ENCODE peak calls at places on chromosome 2, in five cellular contexts. U is HCT116, Z is stomach, V is transverse colon, O is PC-9. Q is an unnamed sample.
A peak's percentile ranks its signal among the peaks of the same experiment; 100 is the strongest.

GRCh38 chr2:71605781-71606241 is 152.4 kb downstream of the DYSF start:
- DNase-seq in V (no peak), Z (peak; percentile 5), U (no peak), O (no peak), Q (peak; percentile 24)

GRCh38 chr2:161208527-161209139 is 48.4 kb downstream of the TANK start:
- DNase-seq in U (peak; percentile 41), O (no peak), Z (no peak), V (no peak), Q (no peak)

GRCh38 chr2:156727867-156728266 is 291.7 kb downstream of the GPD2 start:
- DNase-seq in U (no peak), O (no peak), V (no peak), Z (no peak), Q (no peak)

GRCh38 chr2:12818416-12819097 is 101.8 kb downstream of the TRIB2 start:
- DNase-seq in O (no peak), Z (no peak), U (no peak), V (no peak), Q (no peak)

GRCh38 chr2:200367155-200367554 is 60.7 kb downstream of the SPATS2L start:
- DNase-seq in Z (no peak), U (no peak), O (no peak), V (no peak), Q (no peak)

GRCh38 chr2:62894966-62895631 is 155.5 kb upstream of the OTX1 start:
- DNase-seq in Z (no peak), U (no peak), V (no peak), O (no peak), Q (no peak)

GRCh38 chr2:173017657-173018420 is 57.8 kb upstream of the MAP3K20 start:
- DNase-seq in U (no peak), O (no peak), V (no peak), Z (no peak), Q (no peak)

GRCh38 chr2:219987830-219988229 is 360.4 kb downstream of the SLC4A3 start:
- DNase-seq in O (no peak), Z (no peak), U (no peak), V (no peak), Q (no peak)

GRCh38 chr2:187369471-187369870 is 78.6 kb downstream of the CALCRL start:
- DNase-seq in Z (no peak), U (no peak), V (no peak), O (no peak), Q (no peak)

GRCh38 chr2:48120759-48121242 is 214.5 kb upstream of the FBXO11 start:
- DNase-seq in V (no peak), Z (no peak), U (no peak), O (no peak), Q (no peak)

GRCh38 chr2:8677646-8678592 is 3.9 kb upstream of the ID2 start:
- DNase-seq in U (peak; percentile 34), O (no peak), V (peak; percentile 57), Z (peak; percentile 43), Q (peak; percentile 60)

GRCh38 chr2:219836647-219837177 is 209.3 kb downstream of the SLC4A3 start:
- DNase-seq in V (no peak), U (no peak), O (peak; percentile 3), Z (no peak), Q (peak; percentile 28)

GRCh38 chr2:75311993-75312392 is 112.7 kb upstream of the TACR1 start:
- DNase-seq in O (no peak), V (peak; percentile 22), Z (no peak), U (peak; percentile 3), Q (no peak)

GRCh38 chr2:188412190-188412589 is 120.5 kb downstream of the GULP1 start:
- DNase-seq in O (no peak), Z (no peak), U (no peak), V (no peak), Q (no peak)

GRCh38 chr2:185291035-185291647 is 447.5 kb upstream of the FSIP2 start:
- DNase-seq in Z (peak; percentile 71), U (peak; percentile 40), O (no peak), V (peak; percentile 54), Q (peak; percentile 80)

GRCh38 chr2:170276926-170277571 is 99.1 kb downstream of the MYO3B start:
- DNase-seq in Z (no peak), O (no peak), V (no peak), U (no peak), Q (no peak)

GRCh38 chr2:117770696-117771095 is 43.8 kb upstream of the DDX18 start:
- DNase-seq in O (no peak), Z (no peak), U (no peak), V (no peak), Q (no peak)

GRCh38 chr2:62654423-62654791 is 51.1 kb upstream of the EHBP1 start:
- DNase-seq in V (no peak), U (no peak), Z (no peak), O (peak; percentile 69), Q (no peak)

GRCh38 chr2:182259629-182260150 is 167.1 kb downstream of the PDE1A start:
- DNase-seq in O (no peak), U (no peak), V (no peak), Z (no peak), Q (no peak)

GRCh38 chr2:55885129-55885943 is 38.2 kb downstream of the EFEMP1 start:
- DNase-seq in U (peak; percentile 24), Z (no peak), V (no peak), O (peak; percentile 26), Q (no peak)

GRCh38 chr2:76391663-76392062 is 680.9 kb upstream of the GCFC2 start:
- DNase-seq in V (no peak), O (no peak), Z (peak; percentile 26), U (no peak), Q (no peak)

GRCh38 chr2:25273985-25274550 is 67.7 kb downstream of the DNMT3A start:
- DNase-seq in V (no peak), Z (no peak), U (no peak), O (no peak), Q (no peak)

GRCh38 chr2:74696758-74697327 is 42.8 kb downstream of the SEMA4F start:
- DNase-seq in U (no peak), O (no peak), V (no peak), Z (no peak), Q (no peak)

GRCh38 chr2:24111407-24111861 is 11.7 kb downstream of the PFN4 start:
- DNase-seq in O (peak; percentile 49), U (no peak), V (no peak), Z (no peak), Q (no peak)

GRCh38 chr2:105873281-105873680 is 128.6 kb downstream of the NCK2 start:
- DNase-seq in U (no peak), O (no peak), Z (no peak), V (no peak), Q (peak; percentile 12)

GRCh38 chr2:11938196-11938595 is 191.8 kb downstream of the LPIN1 start:
- DNase-seq in O (no peak), U (no peak), Z (peak; percentile 47), V (peak; percentile 41), Q (peak; percentile 40)

GRCh38 chr2:240399419-240400318 is 35.8 kb upstream of the GPC1 start:
- DNase-seq in Z (peak; percentile 10), V (no peak), O (no peak), U (no peak), Q (peak; percentile 5)

GRCh38 chr2:240999001-240999791 is 778 bp downstream of the SNED1 start:
- DNase-seq in O (no peak), U (no peak), V (peak; percentile 28), Z (peak; percentile 45), Q (peak; percentile 30)

GRCh38 chr2:230347659-230348305 is 20.8 kb downstream of the SP140L start:
- DNase-seq in O (no peak), V (no peak), U (no peak), Z (no peak), Q (no peak)

GRCh38 chr2:236773206-236773605 is 203.6 kb downstream of the ACKR3 start:
- DNase-seq in U (no peak), V (no peak), Z (no peak), O (no peak), Q (no peak)

DNA sequence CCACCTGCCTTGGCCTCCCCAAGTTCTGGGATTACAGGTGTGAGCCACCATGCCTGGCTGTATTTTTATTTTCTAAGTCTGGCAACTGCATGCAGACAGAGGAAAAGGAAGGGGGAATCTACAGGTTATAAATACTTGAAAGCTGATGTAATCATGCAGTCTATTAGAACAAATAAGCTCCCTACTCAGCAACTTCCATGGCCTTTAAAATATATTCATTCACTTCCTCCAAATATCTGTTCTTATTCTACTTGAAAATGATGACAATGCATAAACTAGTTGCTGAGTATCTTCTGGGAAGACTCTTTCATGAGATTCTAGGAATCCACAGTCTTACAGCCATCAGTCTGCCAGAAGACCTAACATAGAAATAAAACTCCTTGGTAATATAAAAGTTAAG is 66.9 kb upstream of the NCKAP5 start:
- DNase-seq in U (no peak), Z (no peak), O (no peak), V (no peak), Q (no peak)
- H3K4me1 ChIP-seq in U (no peaks in the 10 kb centered on the region), Z (no peaks in the 10 kb centered on the region), O (no peaks in the 10 kb centered on the region), V (no peaks in the 10 kb centered on the region), Q (no peaks in the 10 kb centered on the region)

DNA sequence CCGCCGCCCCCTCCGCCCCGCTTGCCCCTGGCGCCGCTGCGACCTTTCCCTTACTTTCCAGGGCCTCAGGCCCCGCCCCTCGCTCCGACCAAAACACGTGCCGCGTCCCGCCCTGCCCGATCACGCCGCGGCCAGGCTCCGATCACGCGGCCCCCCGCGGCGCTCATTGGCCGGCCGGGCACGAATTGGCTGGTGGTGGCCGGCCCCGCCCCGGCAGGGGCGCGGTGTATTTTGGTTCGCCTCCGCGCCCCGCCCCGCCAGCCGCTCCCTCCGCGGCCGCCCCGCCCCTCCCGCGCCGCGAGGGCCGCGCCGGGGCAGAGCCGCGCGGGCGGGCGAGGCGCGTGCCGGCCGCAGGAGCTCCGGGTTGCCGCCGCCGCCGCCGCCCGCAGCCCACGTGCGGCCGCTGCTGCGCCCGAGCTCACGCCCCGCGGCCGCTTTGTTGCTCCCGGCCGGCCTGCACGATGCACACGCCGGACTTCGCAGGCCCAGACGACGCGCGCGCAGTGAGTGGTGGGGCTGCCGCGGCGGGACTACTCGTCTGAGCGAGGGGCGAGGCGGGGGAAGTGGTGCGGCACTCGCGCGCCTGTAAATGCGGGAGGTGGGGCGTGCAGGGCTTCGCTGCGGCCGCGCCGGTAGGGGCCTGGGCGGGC is at the start of gene KLF11:
- DNase-seq in O (peak; percentile 84), Z (peak; percentile 95), U (peak; percentile 57), V (peak; percentile 94), Q (peak; percentile 92)
- H3K4me1 ChIP-seq in O (peaks cover 5% of the 10 kb centered on the region), Z (peaks cover 77% of the 10 kb centered on the region), U (peaks cover 15% of the 10 kb centered on the region), V (peaks cover 29% of the 10 kb centered on the region), Q (peaks cover 32% of the 10 kb centered on the region)

GRCh38 chr2:2939078-2939795 is 438.4 kb downstream of the EIPR1 start:
- DNase-seq in V (no peak), U (no peak), O (no peak), Z (no peak), Q (no peak)

GRCh38 chr2:2942906-2943305 is 434.7 kb downstream of the EIPR1 start:
- DNase-seq in Z (no peak), U (no peak), V (no peak), O (no peak), Q (no peak)

GRCh38 chr2:2940061-2940460 is 437.6 kb downstream of the EIPR1 start:
- DNase-seq in O (no peak), U (no peak), Z (no peak), V (no peak), Q (no peak)

GRCh38 chr2:2940702-2941655 is 436.6 kb downstream of the EIPR1 start:
- DNase-seq in V (no peak), U (no peak), Z (no peak), O (no peak), Q (no peak)

GRCh38 chr2:2942225-2942624 is 435.4 kb downstream of the EIPR1 start:
- DNase-seq in U (no peak), Z (no peak), O (no peak), V (no peak), Q (no peak)
- H3K4me1 ChIP-seq in U (no peaks in the 10 kb centered on the region), Z (no peaks in the 10 kb centered on the region), O (no peaks in the 10 kb centered on the region), V (no peaks in the 10 kb centered on the region), Q (no peaks in the 10 kb centered on the region)

GRCh38 chr2:65054749-65055426 is 1.3 kb upstream of the CEP68 start:
- DNase-seq in Z (no peak), V (no peak), O (no peak), U (no peak), Q (no peak)
- H3K4me1 ChIP-seq in Z (peaks cover 44% of the 10 kb centered on the region), V (peaks cover 35% of the 10 kb centered on the region), O (peaks cover 15% of the 10 kb centered on the region), U (peaks cover 21% of the 10 kb centered on the region), Q (peaks cover 7% of the 10 kb centered on the region)

Q was measured in testis.